ENCODE peak calls at places on chromosome 21, in nine cellular contexts. D, K, W, N, C, Z, O, V and Q are unnamed samples.

GRCh38 chr21:32094792-32095191 is 184.1 kb downstream of the MIS18A start:
- DNase-seq in W (no peak), C (no peak), D (no peak), K (no peak), Z (no peak), V (no peak), N (peak), O (no peak), Q (no peak)

GRCh38 chr21:42038393-42038792 is 28.2 kb upstream of the ZBTB21 start:
- DNase-seq in N (no peak), Z (no peak), W (no peak), O (no peak), C (no peak), V (no peak), K (no peak), D (no peak), Q (no peak)

GRCh38 chr21:28601708-28602107 is 391.0 kb downstream of the LTN1 start:
- DNase-seq in D (no peak), W (no peak), V (no peak), N (no peak), O (no peak), K (no peak), C (no peak), Z (no peak), Q (no peak)

GRCh38 chr21:15191342-15191741 is 126.5 kb upstream of the NRIP1 start:
- DNase-seq in O (no peak), K (no peak), N (no peak), Z (no peak), V (no peak), D (no peak), C (no peak), W (no peak), Q (no peak)

GRCh38 chr21:41953249-41953830 is 478 bp downstream of the C2CD2 start:
- DNase-seq in V (peak), W (peak), Z (peak), C (no peak), N (no peak), D (no peak), K (no peak), O (no peak), Q (no peak)

GRCh38 chr21:44940116-44940631 is 345 bp downstream of the SLX9 start:
- DNase-seq in V (no peak), C (no peak), N (no peak), K (peak), Z (peak), O (no peak), W (no peak), D (no peak), Q (no peak)

GRCh38 chr21:20968391-20968790 is 29.8 kb upstream of the NCAM2 start:
- DNase-seq in W (no peak), O (no peak), N (no peak), V (no peak), D (no peak), C (no peak), K (no peak), Z (no peak), Q (no peak)

GRCh38 chr21:31236528-31236927 is 107.5 kb downstream of the TIAM1 start:
- DNase-seq in Z (no peak), N (no peak), D (no peak), O (no peak), V (no peak), K (no peak), C (no peak), W (no peak), Q (no peak)

GRCh38 chr21:33300701-33301631 is 23.8 kb upstream of the IFNAR1 start:
- DNase-seq in K (no peak), Z (no peak), W (no peak), D (no peak), N (no peak), C (no peak), V (no peak), O (peak), Q (no peak)

GRCh38 chr21:44549525-44550211 is 1.6 kb downstream of the KRTAP10-2 start:
- DNase-seq in K (no peak), Z (no peak), D (no peak), W (no peak), C (no peak), N (no peak), O (no peak), V (no peak), Q (no peak)

GRCh38 chr21:45145146-45145545 is 70.8 kb downstream of the ADARB1 start:
- DNase-seq in V (no peak), O (no peak), D (no peak), N (no peak), W (no peak), K (no peak), C (no peak), Z (no peak), Q (no peak)

GRCh38 chr21:46289655-46290178 is 3.6 kb downstream of the YBEY start:
- DNase-seq in W (no peak), V (no peak), Z (no peak), N (no peak), O (no peak), C (no peak), K (no peak), D (no peak), Q (no peak)

GRCh38 chr21:42568377-42568776 is 54.7 kb downstream of the SLC37A1 start:
- DNase-seq in N (no peak), O (no peak), C (no peak), Z (no peak), W (no peak), D (peak), V (peak), K (no peak), Q (no peak)

GRCh38 chr21:33023574-33024277 is 2.0 kb upstream of the OLIG2 start:
- DNase-seq in D (no peak), N (no peak), Z (no peak), O (no peak), C (no peak), V (no peak), K (no peak), W (no peak), Q (no peak)

GRCh38 chr21:43754948-43755781 is 20.9 kb downstream of the CSTB start:
- DNase-seq in W (no peak), O (no peak), C (no peak), N (no peak), V (peak), K (no peak), D (peak), Z (no peak), Q (no peak)

GRCh38 chr21:42124081-42124480 is 53.0 kb downstream of the UMODL1 start:
- DNase-seq in W (no peak), D (no peak), V (no peak), O (no peak), Z (no peak), C (no peak), K (no peak), N (no peak), Q (no peak)

GRCh38 chr21:45544449-45545235 is 2.4 kb upstream of the SLC19A1 start:
- DNase-seq in O (no peak), W (no peak), V (peak), K (no peak), Z (no peak), C (no peak), D (no peak), N (no peak), Q (no peak)

GRCh38 chr21:27564684-27565280 is 597.9 kb upstream of the ADAMTS5 start:
- DNase-seq in D (peak), K (no peak), O (peak), Z (peak), N (no peak), W (peak), V (peak), C (peak), Q (no peak)

GRCh38 chr21:42440187-42440792 is 36.6 kb downstream of the UBASH3A start:
- DNase-seq in D (no peak), W (no peak), C (no peak), K (no peak), V (no peak), N (no peak), O (no peak), Z (no peak), Q (no peak)

GRCh38 chr21:43318841-43319781 is 107.8 kb downstream of the SIK1 start:
- DNase-seq in V (no peak), D (no peak), K (no peak), W (peak), N (no peak), Z (no peak), O (no peak), C (peak), Q (no peak)

GRCh38 chr21:45016491-45017375 is 57.6 kb upstream of the ADARB1 start:
- DNase-seq in N (no peak), Z (no peak), O (no peak), W (no peak), D (peak), V (no peak), K (no peak), C (no peak), Q (no peak)

GRCh38 chr21:42279341-42279871 is 35.8 kb downstream of the TFF3 start:
- DNase-seq in C (no peak), K (no peak), N (no peak), D (no peak), V (no peak), O (no peak), Z (no peak), W (no peak), Q (no peak)

GRCh38 chr21:42653492-42654061 is at the start of gene PDE9A:
- DNase-seq in K (no peak), V (no peak), D (peak), O (peak), Z (peak), C (no peak), W (peak), N (peak), Q (no peak)

GRCh38 chr21:29018540-29018939 is 609 bp downstream of the RWDD2B start:
- DNase-seq in W (no peak), K (no peak), D (no peak), Z (no peak), C (no peak), O (no peak), V (no peak), N (no peak), Q (no peak)

GRCh38 chr21:21290751-21291150 is 292.5 kb downstream of the NCAM2 start:
- DNase-seq in C (no peak), D (no peak), W (no peak), K (no peak), Z (no peak), V (no peak), O (no peak), N (no peak), Q (no peak)

GRCh38 chr21:32184059-32184458 is 94.8 kb downstream of the MIS18A start:
- DNase-seq in O (no peak), W (no peak), D (no peak), K (no peak), V (no peak), N (no peak), C (no peak), Z (peak), Q (no peak)

GRCh38 chr21:32494946-32495703 is 82.6 kb downstream of the EVA1C start:
- DNase-seq in W (peak), C (no peak), Z (no peak), V (no peak), K (no peak), D (no peak), N (no peak), O (no peak), Q (no peak)

GRCh38 chr21:45128613-45129226 is 54.3 kb downstream of the ADARB1 start:
- DNase-seq in O (peak), C (peak), Z (peak), N (peak), K (peak), W (peak), V (peak), D (peak), Q (no peak)

GRCh38 chr21:45341779-45342178 is 54.1 kb upstream of the POFUT2 start:
- DNase-seq in N (no peak), V (no peak), C (no peak), O (no peak), W (no peak), Z (no peak), K (no peak), D (peak), Q (no peak)

GRCh38 chr21:46500224-46500861 is 41.7 kb downstream of the DIP2A start:
- DNase-seq in D (no peak), O (no peak), W (peak), K (no peak), V (no peak), N (peak), C (no peak), Z (no peak), Q (peak)

GRCh38 chr21:39052718-39053117 is 130.5 kb downstream of the PSMG1 start:
- DNase-seq in N (no peak), D (no peak), W (no peak), O (no peak), C (no peak), V (no peak), Z (no peak), K (no peak), Q (no peak)

GRCh38 chr21:27759091-27759659 is 792.3 kb upstream of the ADAMTS5 start:
- DNase-seq in N (no peak), W (peak), K (no peak), Z (no peak), V (no peak), D (peak), C (no peak), O (peak), Q (no peak)

GRCh38 chr21:45655071-45655470 is 11.5 kb downstream of the PCBP3 start:
- DNase-seq in W (no peak), N (no peak), Z (no peak), V (no peak), K (no peak), O (no peak), D (no peak), C (no peak), Q (no peak)

GRCh38 chr21:38661296-38662223 is 144.2 kb upstream of the ETS2 start:
- DNase-seq in K (peak), N (no peak), Z (peak), C (no peak), V (no peak), D (no peak), W (peak), O (peak), Q (no peak)

GRCh38 chr21:45460611-45461368 is 55.8 kb downstream of the COL18A1 start:
- DNase-seq in O (no peak), V (no peak), C (no peak), D (no peak), Z (no peak), W (no peak), K (no peak), N (no peak), Q (no peak)

GRCh38 chr21:21464691-21465090 is 466.5 kb downstream of the NCAM2 start:
- DNase-seq in O (no peak), V (no peak), W (no peak), C (no peak), D (no peak), Z (no peak), N (no peak), K (no peak), Q (no peak)

GRCh38 chr21:42626171-42626570 is 27.2 kb upstream of the PDE9A start:
- DNase-seq in D (no peak), C (no peak), Z (no peak), V (no peak), N (no peak), K (no peak), O (no peak), W (no peak), Q (no peak)

GRCh38 chr21:42637602-42638041 is 15.8 kb upstream of the PDE9A start:
- DNase-seq in K (no peak), D (no peak), W (no peak), N (no peak), C (no peak), O (no peak), Z (no peak), V (no peak), Q (no peak)

GRCh38 chr21:18204931-18205330 is 39.7 kb upstream of the CHODL start:
- DNase-seq in W (no peak), V (no peak), D (no peak), N (no peak), O (no peak), C (no peak), Z (peak), K (no peak), Q (no peak)
- TF ChIP-seq CTCF in W (no peak), V (no peak), D (no peak), N (no peak), O (no peak), C (no peak), Z (no peak), K (no peak), Q (no peak)

DNA sequence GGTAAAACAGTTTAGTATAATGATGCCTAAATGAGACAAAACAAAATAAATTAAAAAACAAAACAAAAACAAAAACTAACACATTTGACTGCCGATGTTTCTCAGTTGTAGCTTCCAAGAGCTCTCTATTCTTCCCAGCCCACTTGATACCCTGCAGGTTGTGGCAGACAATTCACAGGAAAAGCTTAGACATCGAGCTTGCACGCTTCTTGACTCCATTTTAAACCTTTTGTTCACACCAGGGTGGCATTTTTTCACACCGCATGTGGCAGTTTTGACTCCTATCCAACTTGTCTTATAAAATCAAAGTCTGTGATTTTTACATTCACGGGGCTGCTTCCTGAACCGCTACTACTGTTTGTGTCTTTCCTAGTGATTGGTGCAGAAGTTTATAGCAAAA is 575.9 kb downstream of the USP25 start:
- DNase-seq in O (no peak), C (no peak), N (no peak), W (no peak), V (no peak), Z (no peak), K (no peak), D (no peak), Q (no peak)
- H3K4me3 ChIP-seq in O (no peak), C (peak), N (no peak), W (no peak), V (no peak), Z (no peak), K (no peak), D (no peak), Q (peak)

GRCh38 chr21:37220433-37220980 is 46.6 kb downstream of the VPS26C start:
- DNase-seq in N (peak), V (no peak), K (peak), C (peak), Z (peak), W (no peak), O (no peak), D (peak), Q (no peak)
- TF ChIP-seq CTCF in N (no peak), V (no peak), K (no peak), C (no peak), Z (no peak), W (no peak), O (no peak), D (peak), Q (no peak)

GRCh38 chr21:26449161-26449560 is 123.9 kb downstream of the CYYR1 start:
- DNase-seq in C (no peak), O (no peak), Z (peak), N (no peak), K (no peak), W (peak), V (no peak), D (no peak), Q (no peak)
- H3K4me3 ChIP-seq in C (no peak), O (no peak), Z (no peak), N (no peak), K (no peak), W (no peak), V (no peak), D (no peak), Q (no peak)

GRCh38 chr21:34342476-34342875 is 21.3 kb upstream of the KCNE2 start:
- DNase-seq in N (no peak), C (no peak), W (no peak), V (no peak), O (no peak), K (no peak), Z (no peak), D (no peak), Q (no peak)
- TF ChIP-seq CTCF in N (no peak), C (no peak), W (no peak), V (no peak), O (no peak), K (no peak), Z (no peak), D (no peak), Q (no peak)